ENCODE peak calls at places on chromosomes 2 and 18, in four cellular contexts. M, C, F and R are unnamed samples.

GRCh38 chr2:155442755-155443372 is 744.4 kb downstream of the KCNJ3 start:
- DNase-seq in M (no peak), C (no peak), F (peak; percentile 15), R (no peak)

GRCh38 chr2:176148758-176149483 is 2.4 kb upstream of the HOXD4 start:
- DNase-seq in M (no peak), C (no peak), F (no peak), R (no peak)

GRCh38 chr2:233416706-233417105 is 62.4 kb downstream of the DGKD start:
- DNase-seq in M (no peak), C (no peak), F (no peak), R (no peak)

GRCh38 chr2:51387235-51387634 is 355.3 kb upstream of the NRXN1 start:
- DNase-seq in M (peak; percentile 48), C (no peak), F (no peak), R (no peak)

GRCh38 chr2:144198116-144198515 is 321.8 kb downstream of the ZEB2 start:
- DNase-seq in M (peak; percentile 43), C (no peak), F (no peak), R (no peak)

GRCh38 chr2:68230246-68231060 is 21.9 kb downstream of the PPP3R1 start:
- DNase-seq in M (peak; percentile 35), C (no peak), F (no peak), R (no peak)

GRCh38 chr2:74206180-74206688 is 7.8 kb downstream of the MTHFD2 start:
- DNase-seq in M (peak; percentile 61), C (peak; percentile 44), F (no peak), R (no peak)

GRCh38 chr2:139836769-139837168 is 1056.6 kb upstream of the NXPH2 start:
- DNase-seq in M (no peak), C (no peak), F (no peak), R (no peak)

GRCh38 chr2:25473758-25474335 is 132.1 kb upstream of the DNMT3A start:
- DNase-seq in M (no peak), C (no peak), F (no peak), R (no peak)

GRCh38 chr2:170716851-170717598 is 1.9 kb downstream of the SP5 start:
- DNase-seq in M (peak; percentile 31), C (peak; percentile 37), F (no peak), R (no peak)

GRCh38 chr2:11391941-11392266 is 47.5 kb upstream of the ROCK2 start:
- DNase-seq in M (no peak), C (no peak), F (no peak), R (no peak)
- TF ChIP-seq CTCF in M (no peak), C (no peak), F (no peak), R (no peak)

DNA sequence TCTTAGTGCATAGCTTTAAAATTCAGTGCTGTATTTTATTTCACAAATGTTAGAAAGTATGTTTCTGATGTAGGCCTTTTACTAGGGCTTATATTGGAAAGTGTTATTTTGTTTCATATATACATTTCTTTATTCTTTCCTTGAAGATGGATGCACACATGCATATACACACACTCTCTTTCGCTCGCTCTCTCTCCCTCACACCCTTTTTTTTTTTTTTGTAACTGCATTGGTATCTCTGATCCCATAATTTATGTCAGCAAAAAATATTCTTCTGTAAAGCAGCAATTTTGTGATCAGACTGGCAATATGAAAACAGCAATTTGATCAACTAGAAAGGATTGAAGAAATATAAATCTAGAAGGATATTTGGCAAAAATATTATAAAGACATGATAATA is 2.0 kb downstream of the MBD5 start:
- DNase-seq in M (no peak), C (no peak), F (no peak), R (no peak)
- TF ChIP-seq CTCF in M (no peak), C (no peak), F (no peak), R (no peak)

GRCh38 chr18:48052845-48053244 is 122.4 kb upstream of the SMAD2 start:
- DNase-seq in M (no peak), C (no peak), F (no peak), R (no peak)
- TF ChIP-seq CTCF in M (no peak), C (no peak), F (no peak), R (no peak)

GRCh38 chr2:216006164-216006663 is 7.1 kb downstream of the MREG start:
- DNase-seq in M (no peak), C (peak; percentile 37), F (peak; percentile 74), R (peak; percentile 49)

GRCh38 chr2:216012133-216012829 is 1.1 kb downstream of the MREG start:
- DNase-seq in M (peak; percentile 58), C (no peak), F (peak; percentile 41), R (no peak)

GRCh38 chr2:216004408-216005283 is 8.7 kb downstream of the MREG start:
- DNase-seq in M (no peak), C (no peak), F (no peak), R (no peak)

GRCh38 chr2:216011320-216011849 is 2.0 kb downstream of the MREG start:
- DNase-seq in M (no peak), C (no peak), F (no peak), R (no peak)

DNA sequence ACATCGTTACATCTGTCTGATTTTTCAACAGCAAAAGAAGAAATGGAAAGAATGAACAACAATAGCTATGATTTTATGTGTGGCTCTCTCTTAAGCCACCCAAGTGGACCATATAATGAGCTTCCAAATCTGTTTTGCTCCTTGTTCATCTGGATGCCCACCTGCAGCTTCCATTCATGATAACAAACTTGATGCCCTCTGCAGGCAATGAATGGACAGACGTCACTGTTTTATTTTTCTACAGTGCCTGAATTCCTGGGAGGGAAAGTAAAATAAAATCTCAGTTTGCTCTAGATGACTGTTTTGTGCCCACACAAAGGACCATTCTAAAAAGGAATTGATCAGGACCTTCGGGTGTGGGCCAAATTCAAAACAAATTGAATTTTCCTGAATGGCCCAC is 5.0 kb downstream of the MREG start:
- DNase-seq in M (no peak), C (no peak), F (no peak), R (no peak)
- TF ChIP-seq CTCF in M (no peak), C (no peak), F (no peak), R (no peak)

DNA sequence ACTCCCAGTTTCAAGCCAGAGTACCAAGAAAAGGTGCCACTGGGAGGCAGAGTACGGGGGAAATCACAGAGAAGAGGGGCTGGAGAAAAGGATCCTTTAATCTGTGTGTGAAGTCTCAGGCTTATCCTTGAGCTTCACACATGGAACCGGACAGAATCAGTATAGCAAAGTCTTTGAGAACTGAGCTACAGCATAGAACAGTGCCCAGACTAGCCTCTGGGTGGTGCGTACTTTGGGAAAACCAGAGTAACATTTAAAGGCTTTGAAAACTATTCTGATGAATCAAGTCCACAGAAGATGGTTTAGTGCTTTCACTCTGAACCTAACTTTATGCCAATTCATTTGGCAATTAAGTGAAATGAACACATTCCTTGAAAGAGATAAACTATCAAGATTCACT is 83.1 kb downstream of the BABAM2 start:
- DNase-seq in M (no peak), C (no peak), F (no peak), R (no peak)
- TF ChIP-seq CTCF in M (peak; percentile 40), C (no peak), F (no peak), R (no peak)

GRCh38 chr2:83827618-83828017 is 631.5 kb downstream of the SUCLG1 start:
- DNase-seq in M (no peak), C (no peak), F (no peak), R (no peak)
- TF ChIP-seq CTCF in M (peak; percentile 5), C (no peak), F (no peak), R (no peak)

DNA sequence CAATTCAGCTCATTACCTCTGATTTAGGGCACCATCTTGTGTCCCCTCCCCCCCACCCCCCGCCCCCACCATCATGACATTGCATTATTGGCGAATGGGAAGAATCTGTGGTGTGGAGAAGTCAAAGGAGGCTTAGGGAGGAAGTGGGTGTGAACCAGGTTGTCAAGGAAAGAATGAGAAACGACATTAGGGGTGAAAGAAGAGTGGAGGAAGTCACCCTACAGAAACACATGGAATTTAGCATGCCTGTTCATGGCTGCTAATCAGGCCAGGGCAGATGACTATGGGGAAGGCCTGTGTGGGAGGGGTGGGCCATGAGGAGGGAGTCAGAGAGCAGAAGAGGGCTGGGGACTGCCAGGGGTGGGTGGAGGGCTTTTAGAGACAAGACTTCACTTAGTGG is 81.6 kb downstream of the AOX1 start:
- DNase-seq in M (no peak), C (no peak), F (no peak), R (no peak)
- TF ChIP-seq CTCF in M (no peak), C (no peak), F (no peak), R (no peak)

GRCh38 chr2:160970052-160970846 is 190.0 kb upstream of the TANK start:
- DNase-seq in M (peak; percentile 92), C (no peak), F (peak; percentile 37), R (no peak)
- TF ChIP-seq CTCF in M (peak; percentile 86), C (peak; percentile 57), F (peak; percentile 76), R (peak; percentile 83)

DNA sequence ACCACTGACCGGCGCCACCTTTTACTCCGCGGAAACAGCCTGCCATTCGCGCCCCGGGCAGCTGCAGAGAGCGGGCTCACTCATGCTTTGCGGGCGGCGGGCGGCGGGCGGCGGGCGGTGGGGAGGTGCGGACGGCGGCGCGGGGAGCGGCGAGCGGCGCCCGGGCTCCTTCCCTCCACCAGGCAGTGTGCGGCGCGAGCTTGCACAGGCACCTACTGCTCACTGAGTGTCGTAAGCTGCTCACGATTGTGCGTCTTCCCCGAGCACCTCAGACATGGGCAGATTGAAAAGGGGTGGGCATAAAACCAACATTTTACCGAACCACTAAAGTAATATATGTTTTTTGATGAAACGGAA is at the start of gene LRRTM1:
- DNase-seq in M (no peak), C (no peak), F (no peak), R (no peak)
- TF ChIP-seq CTCF in M (no peak), C (no peak), F (no peak), R (no peak)